ENCODE peak calls at places on chromosome 1, in eight cellular contexts. W, T, K, F, N, J, G and Z are unnamed samples.

GRCh38 chr1:246338098-246338497 is 169.0 kb downstream of the SMYD3 start:
- DNase-seq in W (no peak), T (no peak), K (no peak), F (no peak), N (no peak), J (no peak), G (no peak), Z (no peak)

GRCh38 chr1:214548988-214549387 is 2.4 kb downstream of the PTPN14 start:
- DNase-seq in W (no peak), T (peak; percentile 72), K (peak; percentile 49), F (peak; percentile 67), N (no peak), J (peak; percentile 73), G (no peak), Z (no peak)

GRCh38 chr1:83967336-83967735 is 31.6 kb downstream of the TTLL7 start:
- DNase-seq in W (peak; percentile 27), T (no peak), K (no peak), F (no peak), N (no peak), J (peak; percentile 18), G (no peak), Z (peak; percentile 2)

GRCh38 chr1:95301614-95302013 is 67.6 kb downstream of the RWDD3 start:
- DNase-seq in W (no peak), T (no peak), K (no peak), F (no peak), N (no peak), J (no peak), G (no peak), Z (no peak)

GRCh38 chr1:10692401-10693021 is 103.9 kb downstream of the CASZ1 start:
- DNase-seq in W (no peak), T (no peak), K (peak; percentile 63), F (no peak), N (peak; percentile 81), J (no peak), G (peak; percentile 15), Z (no peak)

GRCh38 chr1:203033287-203033686 is 7.0 kb downstream of the PPFIA4 start:
- DNase-seq in W (no peak), T (no peak), K (no peak), F (no peak), N (no peak), J (no peak), G (no peak), Z (no peak)

GRCh38 chr1:232438476-232438875 is 191.5 kb downstream of the SIPA1L2 start:
- DNase-seq in W (no peak), T (no peak), K (no peak), F (no peak), N (no peak), J (no peak), G (no peak), Z (no peak)

GRCh38 chr1:171550055-171550454 is 64.7 kb downstream of the PRRC2C start:
- DNase-seq in W (no peak), T (no peak), K (no peak), F (no peak), N (no peak), J (no peak), G (no peak), Z (no peak)

GRCh38 chr1:223231011-223231572 is 88.0 kb upstream of the TLR5 start:
- DNase-seq in W (no peak), T (no peak), K (no peak), F (no peak), N (no peak), J (no peak), G (no peak), Z (no peak)

GRCh38 chr1:37338658-37339057 is 135.7 kb upstream of the ZC3H12A start:
- DNase-seq in W (no peak), T (no peak), K (no peak), F (no peak), N (no peak), J (no peak), G (no peak), Z (no peak)

GRCh38 chr1:5646486-5646885 is 345.7 kb downstream of the NPHP4 start:
- DNase-seq in W (no peak), T (no peak), K (no peak), F (no peak), N (peak; percentile 20), J (no peak), G (no peak), Z (no peak)

GRCh38 chr1:6082430-6082971 is 36.8 kb downstream of the KCNAB2 start:
- DNase-seq in W (no peak), T (no peak), K (peak; percentile 22), F (no peak), N (no peak), J (peak; percentile 19), G (no peak), Z (no peak)

GRCh38 chr1:50959303-50959912 is 659 bp downstream of the FAF1 start:
- DNase-seq in W (no peak), T (no peak), K (no peak), F (peak; percentile 28), N (no peak), J (peak; percentile 46), G (no peak), Z (no peak)

GRCh38 chr1:11407301-11407994 is 71.5 kb upstream of the DISP3 start:
- DNase-seq in W (no peak), T (no peak), K (no peak), F (no peak), N (no peak), J (no peak), G (no peak), Z (no peak)

GRCh38 chr1:207825719-207826556 is 74.1 kb downstream of the CD46 start:
- DNase-seq in W (no peak), T (peak; percentile 69), K (no peak), F (no peak), N (no peak), J (peak; percentile 83), G (no peak), Z (no peak)

GRCh38 chr1:223363057-223363855 is 720 bp downstream of the SUSD4 start:
- DNase-seq in W (no peak), T (peak; percentile 59), K (peak; percentile 52), F (peak; percentile 74), N (peak; percentile 71), J (peak; percentile 40), G (no peak), Z (no peak)

GRCh38 chr1:158002630-158003408 is 9.4 kb downstream of the KIRREL1 start:
- DNase-seq in W (no peak), T (no peak), K (peak; percentile 38), F (no peak), N (no peak), J (no peak), G (no peak), Z (peak; percentile 75)

GRCh38 chr1:25820247-25821111 is 725 bp downstream of the MTFR1L start:
- DNase-seq in W (no peak), T (peak; percentile 38), K (peak; percentile 71), F (peak; percentile 37), N (no peak), J (peak; percentile 66), G (no peak), Z (no peak)

GRCh38 chr1:48246727-48247126 is 24.2 kb downstream of the SLC5A9 start:
- DNase-seq in W (no peak), T (peak; percentile 72), K (no peak), F (no peak), N (peak; percentile 67), J (no peak), G (no peak), Z (no peak)

GRCh38 chr1:100629391-100629790 is 90.2 kb upstream of the VCAM1 start:
- DNase-seq in W (no peak), T (no peak), K (no peak), F (no peak), N (no peak), J (peak; percentile 34), G (no peak), Z (no peak)

GRCh38 chr1:111989531-111990025 is at the start of gene KCND3:
- DNase-seq in W (no peak), T (peak; percentile 53), K (peak; percentile 66), F (no peak), N (peak; percentile 79), J (peak; percentile 4), G (no peak), Z (no peak)

GRCh38 chr1:46532498-46533178 is 18.8 kb downstream of the KNCN start:
- DNase-seq in W (no peak), T (peak; percentile 73), K (peak; percentile 77), F (peak; percentile 54), N (peak; percentile 89), J (peak; percentile 37), G (no peak), Z (no peak)

GRCh38 chr1:77978293-77978968 is 441 bp downstream of the FUBP1 start:
- DNase-seq in W (peak; percentile 86), T (no peak), K (peak; percentile 92), F (peak; percentile 52), N (no peak), J (peak; percentile 96), G (peak; percentile 45), Z (peak; percentile 83)

GRCh38 chr1:7613851-7614205 is 157.3 kb upstream of the VAMP3 start:
- DNase-seq in W (no peak), T (no peak), K (no peak), F (no peak), N (no peak), J (no peak), G (no peak), Z (no peak)

GRCh38 chr1:160748182-160748876 is 9.3 kb downstream of the SLAMF7 start:
- DNase-seq in W (no peak), T (no peak), K (no peak), F (no peak), N (no peak), J (peak; percentile 8), G (no peak), Z (no peak)

DNA sequence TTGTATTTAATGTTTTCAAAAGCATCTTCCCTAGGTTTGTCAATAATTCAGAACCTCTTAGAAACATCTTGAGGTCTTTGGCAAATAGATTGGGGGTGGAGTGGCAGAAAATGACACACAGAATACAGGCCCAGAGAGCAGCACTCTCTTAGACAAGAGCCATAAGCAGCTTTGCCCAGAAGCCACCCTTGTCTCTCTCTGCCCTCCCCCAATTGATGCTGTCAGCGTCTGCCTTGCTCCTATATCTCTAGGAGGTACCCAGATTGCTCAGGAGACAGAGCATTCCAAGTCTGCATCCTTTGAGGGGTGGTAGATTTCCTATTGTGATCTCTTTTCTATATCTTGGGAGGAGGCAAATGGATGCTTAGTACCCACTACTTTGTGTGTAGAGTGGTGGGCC is 1.7 kb downstream of the RGL1 start:
- DNase-seq in W (no peak), T (no peak), K (no peak), F (no peak), N (no peak), J (no peak), G (no peak), Z (no peak)
- H3K4me3 ChIP-seq in W (peak overlapping the region; percentile 60), T (peak overlapping the region; percentile 76), K (peak overlapping the region; percentile 74), F (peak overlapping the region; percentile 54), N (no peak overlapping the region), J (peak overlapping the region; percentile 89), G (no peak overlapping the region), Z (no peak overlapping the region)

GRCh38 chr1:26839779-26840178 is 13.3 kb downstream of the ZDHHC18 start:
- DNase-seq in W (no peak), T (no peak), K (no peak), F (no peak), N (no peak), J (no peak), G (no peak), Z (no peak)
- TF ChIP-seq CTCF in W (no peak), T (no peak), K (no peak), F (no peak), N (no peak), J (no peak), G (no peak), Z (no peak)

GRCh38 chr1:248613742-248614141 is 16.2 kb upstream of the OR2T10 start:
- DNase-seq in W (no peak), T (no peak), K (no peak), F (no peak), N (no peak), J (no peak), G (no peak), Z (no peak)
- H3K4me3 ChIP-seq in W (no peak overlapping the region), T (no peak overlapping the region), K (no peak overlapping the region), F (no peak overlapping the region), N (no peak overlapping the region), J (no peak overlapping the region), G (no peak overlapping the region), Z (no peak overlapping the region)

GRCh38 chr1:67338642-67339041 is 31.0 kb downstream of the IL12RB2 start:
- DNase-seq in W (no peak), T (no peak), K (no peak), F (no peak), N (no peak), J (no peak), G (no peak), Z (no peak)
- TF ChIP-seq CTCF in W (no peak), T (no peak), K (no peak), F (no peak), N (no peak), J (no peak), G (no peak), Z (no peak)